ENCODE peak calls at places on chromosome 7, in ten cellular contexts. C is H9, H is body of pancreas, T is left lung, A is breast epithelium, V is retinal pigment epithelial cell, L is astrocyte of the spinal cord, R is transverse colon, N is OCI-LY7, B is lower leg skin. E is an unnamed sample.

GRCh38 chr7:93142127-93142526 is 6.1 kb downstream of the SAMD9L start:
- DNase-seq in C (no peak), V (no peak), H (no peak), N (no peak), A (no peak), R (no peak), B (no peak), T (no peak), L (no peak), E (no peak)

GRCh38 chr7:98341106-98341505 is 59.6 kb downstream of the BRI3 start:
- DNase-seq in H (no peak), L (peak), R (no peak), B (no peak), V (peak), C (no peak), T (no peak), N (no peak), A (no peak), E (no peak)

GRCh38 chr7:949021-949934 is 5.2 kb downstream of the ADAP1 start:
- DNase-seq in N (no peak), R (peak), L (no peak), T (peak), V (no peak), A (no peak), C (peak), B (peak), H (peak), E (no peak)

GRCh38 chr7:135978624-135979023 is 1.5 kb upstream of the MTPN start:
- DNase-seq in B (no peak), C (no peak), H (no peak), A (no peak), N (no peak), V (no peak), T (no peak), R (no peak), L (no peak), E (no peak)

GRCh38 chr7:152896217-152896616 is 136.7 kb downstream of the ACTR3B start:
- DNase-seq in N (no peak), B (no peak), H (no peak), V (no peak), L (no peak), T (no peak), R (no peak), C (no peak), A (no peak), E (no peak)

GRCh38 chr7:28686418-28686800 is 271.7 kb downstream of the TRIL start:
- DNase-seq in L (peak), C (peak), N (no peak), T (no peak), V (no peak), B (no peak), H (peak), A (no peak), R (peak), E (no peak)

GRCh38 chr7:47335557-47336177 is 246.2 kb downstream of the TNS3 start:
- DNase-seq in V (no peak), T (no peak), L (no peak), H (no peak), B (peak), R (no peak), A (peak), N (no peak), C (no peak), E (no peak)

GRCh38 chr7:113625494-113626102 is 293.2 kb downstream of the PPP1R3A start:
- DNase-seq in V (no peak), C (no peak), T (no peak), H (no peak), L (no peak), N (no peak), B (no peak), A (no peak), R (no peak), E (no peak)

GRCh38 chr7:155589001-155589980 is 42.9 kb upstream of the CNPY1 start:
- DNase-seq in A (no peak), B (peak), R (no peak), C (no peak), L (no peak), H (no peak), V (no peak), N (no peak), T (no peak), E (no peak)

GRCh38 chr7:157627033-157627432 is 290.2 kb downstream of the DNAJB6 start:
- DNase-seq in R (no peak), L (no peak), H (no peak), V (no peak), N (no peak), A (no peak), T (no peak), B (no peak), C (no peak), E (no peak)

GRCh38 chr7:102305414-102306268 is 19.0 kb downstream of the SH2B2 start:
- DNase-seq in A (no peak), V (no peak), C (no peak), H (no peak), N (peak), R (peak), B (no peak), L (no peak), T (no peak), E (no peak)

GRCh38 chr7:137694405-137694804 is 152.4 kb downstream of the DGKI start:
- DNase-seq in C (no peak), N (no peak), L (no peak), V (no peak), H (no peak), R (no peak), A (no peak), T (no peak), B (no peak), E (no peak)

GRCh38 chr7:64849250-64849923 is 53.7 kb upstream of the ZNF273 start:
- DNase-seq in C (no peak), H (no peak), R (no peak), V (peak), T (no peak), B (no peak), N (peak), A (no peak), L (no peak), E (no peak)

GRCh38 chr7:17472939-17473338 is 174.5 kb downstream of the AHR start:
- DNase-seq in N (no peak), T (no peak), H (no peak), B (no peak), R (no peak), L (no peak), A (no peak), V (no peak), C (no peak), E (no peak)

GRCh38 chr7:121041516-121042148 is 53.1 kb downstream of the CPED1 start:
- DNase-seq in C (no peak), N (no peak), V (no peak), T (no peak), H (no peak), A (no peak), L (no peak), B (no peak), R (no peak), E (no peak)

GRCh38 chr7:140330128-140330527 is 68.2 kb downstream of the SLC37A3 start:
- DNase-seq in N (no peak), V (no peak), T (no peak), B (no peak), C (no peak), L (no peak), R (no peak), H (no peak), A (peak), E (no peak)

GRCh38 chr7:36606442-36607205 is 117.7 kb downstream of the AOAH start:
- DNase-seq in T (no peak), B (no peak), R (no peak), V (no peak), A (no peak), N (no peak), C (no peak), L (no peak), H (no peak), E (no peak)

GRCh38 chr7:94580601-94581000 is 71.0 kb downstream of the CASD1 start:
- DNase-seq in B (no peak), V (peak), R (no peak), N (no peak), H (no peak), L (peak), A (no peak), T (no peak), C (no peak), E (no peak)

GRCh38 chr7:19619122-19619521 is 89.7 kb downstream of the POLR1F start:
- DNase-seq in L (peak), B (no peak), T (no peak), C (no peak), V (peak), R (no peak), N (no peak), A (no peak), H (no peak), E (no peak)

GRCh38 chr7:120273476-120273975 is 551 bp downstream of the KCND2 start:
- DNase-seq in H (peak), C (peak), R (no peak), V (no peak), N (no peak), T (peak), B (peak), A (no peak), L (peak), E (no peak)

GRCh38 chr7:22452142-22452763 is 47.7 kb downstream of the STEAP1B start:
- DNase-seq in N (peak), C (peak), L (peak), H (peak), R (peak), V (no peak), A (no peak), B (peak), T (peak), E (peak)

GRCh38 chr7:28002638-28003037 is 178.0 kb downstream of the JAZF1 start:
- DNase-seq in V (no peak), N (peak), H (no peak), C (no peak), T (no peak), B (no peak), L (no peak), A (no peak), R (no peak), E (no peak)

GRCh38 chr7:47254081-47255006 is 327.6 kb downstream of the TNS3 start:
- DNase-seq in N (peak), H (peak), B (peak), L (peak), R (peak), C (peak), A (peak), V (no peak), T (peak), E (peak)

GRCh38 chr7:5595545-5596045 is 172.0 kb upstream of the TNRC18 start:
- DNase-seq in L (no peak), C (no peak), A (no peak), R (no peak), V (no peak), B (no peak), N (no peak), H (no peak), T (no peak), E (no peak)

GRCh38 chr7:95476904-95477594 is 8.7 kb upstream of the ASB4 start:
- DNase-seq in V (no peak), A (peak), H (peak), C (no peak), T (no peak), L (peak), N (peak), R (peak), B (no peak), E (peak)

GRCh38 chr7:82578430-82578829 is 134.9 kb upstream of the CACNA2D1 start:
- DNase-seq in R (no peak), T (no peak), L (peak), N (no peak), V (no peak), H (no peak), C (no peak), B (no peak), A (no peak), E (no peak)

GRCh38 chr7:85669139-85669692 is 482.4 kb upstream of the SEMA3D start:
- DNase-seq in L (no peak), R (no peak), B (no peak), T (no peak), V (no peak), N (no peak), A (no peak), H (no peak), C (no peak), E (no peak)

GRCh38 chr7:5769571-5769970 is 11.9 kb downstream of the RNF216 start:
- DNase-seq in B (no peak), T (no peak), R (no peak), L (no peak), H (no peak), C (no peak), N (no peak), V (no peak), A (no peak), E (no peak)

GRCh38 chr7:155228459-155228845 is 69.2 kb upstream of the INSIG1 start:
- DNase-seq in H (no peak), B (no peak), R (no peak), A (no peak), V (no peak), L (no peak), C (no peak), N (no peak), T (peak), E (no peak)

GRCh38 chr7:71511361-71511807 is 379.4 kb downstream of the GALNT17 start:
- DNase-seq in V (no peak), C (peak), B (no peak), L (no peak), N (no peak), T (no peak), R (no peak), A (no peak), H (no peak), E (no peak)
- TF ChIP-seq CTCF in V (no peak), C (peak), B (no peak), L (no peak), N (peak), T (no peak), R (no peak), A (no peak), H (no peak), E (no peak)

GRCh38 chr7:151431768-151432311 is 8.1 kb downstream of the CRYGN start:
- DNase-seq in L (no peak), T (no peak), H (no peak), C (no peak), A (no peak), B (no peak), V (no peak), N (no peak), R (no peak), E (no peak)

GRCh38 chr7:151433721-151434400 is 6.1 kb downstream of the CRYGN start:
- DNase-seq in C (no peak), B (no peak), V (no peak), R (no peak), T (no peak), N (no peak), A (no peak), L (no peak), H (no peak), E (no peak)

GRCh38 chr7:151431281-151431767 is 8.6 kb downstream of the CRYGN start:
- DNase-seq in L (no peak), B (no peak), A (no peak), R (no peak), N (no peak), C (no peak), H (no peak), T (no peak), V (no peak), E (no peak)

GRCh38 chr7:151434549-151434948 is 5.4 kb downstream of the CRYGN start:
- DNase-seq in T (no peak), V (no peak), R (no peak), N (no peak), B (no peak), L (no peak), A (no peak), C (no peak), H (no peak), E (no peak)

DNA sequence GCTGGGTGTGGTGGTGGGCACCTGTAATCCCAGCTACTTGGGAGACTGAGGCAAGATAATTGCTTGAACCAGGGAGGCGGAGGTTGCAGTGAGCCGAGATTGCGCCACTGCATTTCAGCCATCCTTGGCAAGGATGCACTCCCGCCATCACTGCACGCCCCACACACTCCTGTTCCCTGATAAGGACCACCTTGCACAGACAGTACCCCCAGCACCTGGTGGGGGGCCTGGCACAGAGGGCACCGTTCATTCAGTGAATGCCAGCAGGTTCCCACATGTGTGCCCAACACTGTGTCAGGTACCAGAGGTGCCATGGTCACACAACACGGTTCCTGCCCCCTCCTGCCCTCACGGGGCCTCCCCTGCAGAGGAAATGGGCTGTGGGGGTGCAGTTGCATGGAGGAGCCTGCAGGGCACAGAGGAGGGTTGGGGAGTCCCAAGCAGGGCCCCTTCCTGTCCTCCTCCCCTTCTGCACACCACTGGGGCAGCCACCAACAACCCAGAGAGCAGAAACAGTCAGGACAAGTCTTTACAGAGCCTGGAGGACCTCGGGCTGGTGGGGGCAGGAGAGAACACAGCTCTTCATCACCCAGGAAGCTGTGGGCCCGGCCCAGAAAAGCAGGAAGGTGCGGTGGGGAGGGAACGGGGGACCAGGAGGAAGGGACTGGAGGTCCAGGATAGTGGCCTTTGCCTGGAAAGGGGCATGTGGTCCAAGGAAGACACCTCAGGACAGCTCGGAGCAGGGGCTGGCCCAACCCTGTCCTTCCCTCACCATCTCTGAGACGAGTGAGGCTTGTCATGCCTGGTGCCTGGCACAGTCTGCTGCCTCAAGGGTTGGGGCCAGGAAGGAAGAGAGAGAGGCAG is 7.1 kb downstream of the CRYGN start:
- DNase-seq in B (no peak), T (no peak), R (no peak), A (no peak), L (no peak), C (no peak), V (no peak), H (no peak), N (peak), E (no peak)
- TF ChIP-seq CTCF in B (no peak), T (no peak), R (no peak), A (no peak), L (peak), C (peak), V (peak), H (no peak), N (peak), E (no peak)

DNA sequence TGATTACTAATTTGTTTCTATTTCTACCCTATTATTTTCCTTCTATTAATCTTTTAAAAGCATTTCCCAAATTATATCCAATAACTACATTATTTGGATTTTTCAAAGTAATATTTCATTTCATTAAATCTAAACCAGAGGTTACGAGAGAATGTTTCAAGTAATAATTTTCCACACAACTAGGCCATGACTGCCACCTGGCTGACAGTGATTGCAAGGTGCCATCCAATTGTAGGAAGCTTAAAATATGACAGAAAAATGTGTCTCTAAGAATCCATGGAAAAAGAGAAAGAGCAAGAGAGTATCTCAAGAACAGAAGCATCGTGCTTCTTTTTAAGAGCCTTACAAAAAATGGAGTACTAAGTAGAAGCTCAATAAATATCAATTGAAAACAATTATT is 48.7 kb downstream of the TPK1 start:
- DNase-seq in B (no peak), R (no peak), C (no peak), H (no peak), N (peak), L (no peak), A (no peak), V (no peak), T (no peak), E (no peak)
- TF ChIP-seq CTCF in B (no peak), R (peak), C (peak), H (no peak), N (peak), L (no peak), A (no peak), V (peak), T (no peak), E (no peak)

GRCh38 chr7:70040971-70041766 is 442.9 kb downstream of the AUTS2 start:
- DNase-seq in L (peak), V (no peak), N (peak), H (no peak), B (no peak), A (no peak), C (no peak), R (no peak), T (no peak), E (no peak)
- TF ChIP-seq CTCF in L (peak), V (peak), N (peak), H (peak), B (no peak), A (no peak), C (peak), R (no peak), T (peak), E (peak)

GRCh38 chr7:149771696-149772235 is 1.6 kb downstream of the ZNF467 start:
- DNase-seq in L (peak), V (peak), T (peak), R (peak), N (peak), A (peak), H (peak), B (peak), C (peak), E (peak)
- TF ChIP-seq CTCF in L (no peak), V (no peak), T (no peak), R (no peak), N (no peak), A (no peak), H (no peak), B (no peak), C (no peak), E (no peak)

GRCh38 chr7:133051066-133051465 is 30.8 kb downstream of the CHCHD3 start:
- DNase-seq in V (no peak), L (peak), N (peak), C (no peak), B (no peak), R (no peak), T (no peak), H (peak), A (no peak), E (no peak)
- TF ChIP-seq CTCF in V (peak), L (peak), N (peak), C (peak), B (no peak), R (no peak), T (peak), H (peak), A (no peak), E (no peak)